ENCODE peak calls at places on chromosomes 11 and 22, in seven cellular contexts. M, Y, V, D, A, B and G are unnamed samples.

GRCh38 chr22:38081941-38082828 is 1.8 kb downstream of the SLC16A8 start:
- DNase-seq in Y (no peak), V (no peak), M (no peak), D (no peak), B (no peak), A (no peak), G (no peak)

GRCh38 chr11:117677729-117678310 is 119.2 kb downstream of the DSCAML1 start:
- DNase-seq in M (no peak), A (no peak), D (no peak), B (no peak), V (no peak), Y (no peak), G (no peak)

GRCh38 chr11:106152824-106153223 is 75.4 kb downstream of the AASDHPPT start:
- DNase-seq in V (no peak), B (no peak), Y (peak), D (no peak), M (no peak), A (no peak), G (no peak)

GRCh38 chr11:72227316-72228228 is 3.0 kb downstream of the INPPL1 start:
- DNase-seq in V (no peak), M (no peak), Y (peak), D (peak), A (no peak), B (no peak), G (no peak)

GRCh38 chr11:64970731-64971151 is 1.2 kb downstream of the MAJIN start:
- DNase-seq in Y (no peak), B (peak), M (no peak), A (no peak), V (no peak), D (no peak), G (no peak)

GRCh38 chr11:133711545-133711944 is 133.8 kb downstream of the SPATA19 start:
- DNase-seq in D (no peak), Y (no peak), B (no peak), V (no peak), A (no peak), M (no peak), G (no peak)

GRCh38 chr22:46229701-46230100 is 20.4 kb downstream of the CDPF1 start:
- DNase-seq in A (no peak), B (no peak), D (no peak), Y (peak), V (no peak), M (no peak), G (no peak)

GRCh38 chr22:27144345-27144744 is 487.0 kb downstream of the MIAT start:
- DNase-seq in V (no peak), D (no peak), M (no peak), A (no peak), Y (no peak), B (no peak), G (no peak)

GRCh38 chr11:12163181-12163841 is 52.9 kb downstream of the MICAL2 start:
- DNase-seq in Y (peak), B (no peak), A (peak), D (no peak), V (no peak), M (peak), G (no peak)